ENCODE peak calls at places on chromosomes 5 and 9, in five cellular contexts. X is tibial nerve, I is cardiac muscle cell, Y is pancreas, E is transverse colon. H is an unnamed sample.

GRCh38 chr5:78509884-78510769 is 138.4 kb downstream of the LHFPL2 start:
- DNase-seq in X (no peak), I (peak; percentile 44), Y (peak; percentile 75), E (peak; percentile 80), H (no peak)

GRCh38 chr9:72477862-72478564 is 43.4 kb upstream of the TMC1 start:
- DNase-seq in X (no peak), I (peak; percentile 73), Y (peak; percentile 46), E (peak; percentile 35), H (no peak)

GRCh38 chr9:90967171-90967570 is 165.6 kb downstream of the SYK start:
- DNase-seq in X (no peak), I (no peak), Y (no peak), E (no peak), H (no peak)

GRCh38 chr5:168324864-168325615 is 33.6 kb downstream of the WWC1 start:
- DNase-seq in X (no peak), I (no peak), Y (peak; percentile 52), E (no peak), H (no peak)

GRCh38 chr9:121279841-121280388 is 12.0 kb downstream of the GSN start:
- DNase-seq in X (no peak), I (no peak), Y (no peak), E (no peak), H (no peak)

GRCh38 chr5:142280066-142281011 is 44.5 kb downstream of the SPRY4 start:
- DNase-seq in X (no peak), I (peak; percentile 84), Y (peak; percentile 12), E (no peak), H (no peak)

GRCh38 chr9:132582276-132582785 is at the start of gene BARHL1:
- DNase-seq in X (no peak), I (no peak), Y (no peak), E (no peak), H (no peak)

GRCh38 chr9:89641980-89642379 is 37.2 kb downstream of the GADD45G start:
- DNase-seq in X (no peak), I (no peak), Y (no peak), E (no peak), H (no peak)

GRCh38 chr5:113447651-113448050 is 12.9 kb upstream of the TSSK1B start:
- DNase-seq in X (no peak), I (peak; percentile 31), Y (no peak), E (no peak), H (no peak)
- TF ChIP-seq CTCF in X (no peak), I (peak; percentile 10), Y (no peak), E (no peak), H (peak; percentile 32)

DNA sequence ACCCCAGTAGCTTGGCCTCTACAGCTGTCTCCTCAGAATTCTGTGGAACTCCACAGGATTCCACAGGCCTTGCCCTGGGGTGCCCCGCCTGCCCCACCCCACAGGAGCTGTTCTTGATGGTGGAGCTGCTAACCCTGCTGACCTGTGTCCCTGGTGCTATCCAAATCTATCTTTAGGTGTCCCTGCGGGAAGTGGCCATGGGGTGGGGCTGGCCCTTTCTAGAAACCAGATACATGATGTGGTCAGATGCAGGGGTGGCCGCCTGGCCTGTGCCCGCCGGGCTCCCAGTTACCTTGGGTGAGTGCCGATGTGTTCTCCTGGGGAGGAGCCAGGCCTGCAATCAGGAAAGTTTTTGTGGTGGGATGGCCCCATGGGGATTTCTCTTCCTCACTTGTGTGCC is 34.2 kb downstream of the WNK2 start:
- DNase-seq in X (no peak), I (no peak), Y (no peak), E (no peak), H (no peak)
- H3K4me3 ChIP-seq in X (no peak overlapping the region), I (no peak overlapping the region), Y (no peak overlapping the region), E (no peak overlapping the region), H (no peak overlapping the region)

DNA sequence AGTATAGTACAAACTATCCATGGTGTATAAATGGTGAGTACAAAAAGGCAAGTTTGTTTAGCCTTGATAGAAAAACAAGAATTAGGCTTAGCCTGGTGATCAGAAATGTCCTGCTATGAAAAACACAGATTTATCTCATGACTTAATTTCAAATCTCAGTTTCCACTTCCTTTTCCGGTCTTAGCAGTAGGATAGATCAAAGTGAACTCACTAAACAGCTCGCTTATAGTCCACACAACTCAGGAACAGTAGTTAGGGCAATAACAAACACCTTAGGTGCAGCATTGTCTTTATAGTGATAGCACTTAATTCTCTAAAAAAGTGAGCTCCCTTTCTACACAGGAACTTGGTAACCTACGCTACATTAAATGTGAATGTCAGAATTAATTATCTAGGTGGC is 11.4 kb downstream of the GOLGA1 start:
- DNase-seq in X (no peak), I (no peak), Y (no peak), E (no peak), H (no peak)
- H3K36me3 ChIP-seq in X (no peaks in the 10 kb centered on the region), I (peaks cover 48% of the 10 kb centered on the region), Y (peaks cover 17% of the 10 kb centered on the region), E (peaks cover 1% of the 10 kb centered on the region), H (peaks cover 7% of the 10 kb centered on the region)

GRCh38 chr9:85332487-85332886 is 409.3 kb downstream of the AGTPBP1 start:
- DNase-seq in X (no peak), I (no peak), Y (no peak), E (no peak), H (no peak)
- TF ChIP-seq CTCF in X (no peak), I (no peak), Y (no peak), E (no peak), H (no peak)

DNA sequence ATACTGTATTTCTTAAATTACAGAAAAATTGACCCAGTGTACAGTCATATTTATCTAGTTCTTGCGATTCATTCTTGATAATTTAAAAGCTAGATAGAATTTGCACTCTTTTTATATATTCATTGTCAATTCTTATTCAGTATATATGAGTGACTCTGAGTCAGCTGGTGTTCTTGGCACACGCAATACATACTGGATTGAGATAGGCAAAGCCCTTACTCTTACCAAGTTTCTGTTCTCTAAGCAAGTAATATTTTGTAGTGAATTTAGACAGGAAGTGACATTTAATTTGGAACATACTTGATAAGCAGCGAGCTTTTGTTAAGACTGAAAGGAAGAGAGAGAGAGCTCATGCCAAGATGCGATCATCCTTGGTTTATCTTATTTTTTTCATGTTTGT is 57.7 kb downstream of the GPBP1 start:
- DNase-seq in X (no peak), I (peak; percentile 75), Y (no peak), E (no peak), H (no peak)
- H3K4me3 ChIP-seq in X (no peak overlapping the region), I (no peak overlapping the region), Y (no peak overlapping the region), E (no peak overlapping the region), H (no peak overlapping the region)

DNA sequence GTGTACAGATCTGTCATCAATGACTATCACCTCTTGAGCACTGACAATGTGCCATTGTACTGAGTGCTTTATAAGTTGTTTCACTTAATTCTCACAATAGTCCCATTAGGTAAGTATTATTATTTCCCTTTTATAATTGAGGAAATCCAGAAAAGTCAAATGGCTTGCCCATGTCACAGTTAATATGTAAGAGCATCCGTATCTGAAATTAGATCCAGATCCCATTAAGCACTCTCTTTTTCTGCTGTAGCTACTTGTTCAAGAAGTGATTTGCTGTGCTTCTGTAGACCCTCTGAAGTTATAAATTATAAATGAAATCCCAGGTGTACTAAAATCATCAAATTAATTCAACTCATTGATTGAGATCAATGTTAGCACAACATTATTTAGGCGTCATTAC is 94.7 kb downstream of the INIP start:
- DNase-seq in X (no peak), I (no peak), Y (no peak), E (no peak), H (no peak)
- H3K36me3 ChIP-seq in X (no peaks in the 10 kb centered on the region), I (peaks cover 4% of the 10 kb centered on the region), Y (no peaks in the 10 kb centered on the region), E (no peaks in the 10 kb centered on the region), H (no peaks in the 10 kb centered on the region)